ENCODE peak calls at places on chromosome 5, in six cellular contexts. One of them, this sample, is unnamed.

GRCh38 chr5:60634054-60634453 is 65.9 kb downstream of the DEPDC1B start:
- DNase-seq in RWPE1: no peak
- DNase-seq in astrocyte of the cerebellum: no peak
- DNase-seq in prostate gland: no peak
- DNase-seq in H9: no peak
- DNase-seq in WTC11: no peak
- DNase-seq in this sample: no peak

GRCh38 chr5:140243855-140244254 is 59.0 kb downstream of the PFDN1 start:
- DNase-seq in RWPE1: no peak
- DNase-seq in astrocyte of the cerebellum: no peak
- DNase-seq in prostate gland: no peak
- DNase-seq in H9: no peak
- DNase-seq in WTC11: no peak
- DNase-seq in this sample: no peak

GRCh38 chr5:174596429-174596828 is 128.0 kb upstream of the MSX2 start:
- DNase-seq in RWPE1: no peak
- DNase-seq in astrocyte of the cerebellum: no peak
- DNase-seq in prostate gland: no peak
- DNase-seq in H9: no peak
- DNase-seq in WTC11: no peak
- DNase-seq in this sample: no peak

GRCh38 chr5:172994405-172994804 is 10.8 kb downstream of the ATP6V0E1 start:
- DNase-seq in RWPE1: no peak
- DNase-seq in astrocyte of the cerebellum: no peak
- DNase-seq in prostate gland: no peak
- DNase-seq in H9: no peak
- DNase-seq in WTC11: no peak
- DNase-seq in this sample: no peak

GRCh38 chr5:56357426-56357825 is 124.3 kb upstream of the ANKRD55 start:
- DNase-seq in RWPE1: no peak
- DNase-seq in astrocyte of the cerebellum: no peak
- DNase-seq in prostate gland: no peak
- DNase-seq in H9: no peak
- DNase-seq in WTC11: no peak
- DNase-seq in this sample: no peak

GRCh38 chr5:89994266-89994665 is 415.3 kb downstream of the CETN3 start:
- DNase-seq in RWPE1: no peak
- DNase-seq in astrocyte of the cerebellum: no peak
- DNase-seq in prostate gland: no peak
- DNase-seq in H9: no peak
- DNase-seq in WTC11: no peak
- DNase-seq in this sample: no peak

GRCh38 chr5:17203329-17204132 is 13.9 kb upstream of the BASP1 start:
- DNase-seq in RWPE1: peak; percentile 73
- DNase-seq in astrocyte of the cerebellum: peak; percentile 66
- DNase-seq in prostate gland: peak; percentile 25
- DNase-seq in H9: peak; percentile 40
- DNase-seq in WTC11: no peak
- DNase-seq in this sample: peak; percentile 77

GRCh38 chr5:61280205-61280604 is 51.9 kb upstream of the ZSWIM6 start:
- DNase-seq in RWPE1: peak; percentile 88
- DNase-seq in astrocyte of the cerebellum: no peak
- DNase-seq in prostate gland: no peak
- DNase-seq in H9: no peak
- DNase-seq in WTC11: no peak
- DNase-seq in this sample: peak; percentile 92

GRCh38 chr5:103217101-103217500 is 41.5 kb upstream of the MACIR start:
- DNase-seq in RWPE1: no peak
- DNase-seq in astrocyte of the cerebellum: no peak
- DNase-seq in prostate gland: no peak
- DNase-seq in H9: no peak
- DNase-seq in WTC11: no peak
- DNase-seq in this sample: no peak

GRCh38 chr5:141811287-141812155 is 66.7 kb downstream of the PCDH1 start:
- DNase-seq in RWPE1: peak; percentile 76
- DNase-seq in astrocyte of the cerebellum: no peak
- DNase-seq in prostate gland: no peak
- DNase-seq in H9: peak; percentile 82
- DNase-seq in WTC11: peak; percentile 80
- DNase-seq in this sample: peak; percentile 32

GRCh38 chr5:172420215-172420934 is 34.0 kb downstream of the SH3PXD2B start:
- DNase-seq in RWPE1: peak; percentile 100
- DNase-seq in astrocyte of the cerebellum: peak; percentile 96
- DNase-seq in prostate gland: peak; percentile 74
- DNase-seq in H9: peak; percentile 70
- DNase-seq in WTC11: peak; percentile 62
- DNase-seq in this sample: peak; percentile 100

GRCh38 chr5:53871050-53871449 is 310.6 kb downstream of the NDUFS4 start:
- DNase-seq in RWPE1: no peak
- DNase-seq in astrocyte of the cerebellum: no peak
- DNase-seq in prostate gland: no peak
- DNase-seq in H9: no peak
- DNase-seq in WTC11: no peak
- DNase-seq in this sample: peak; percentile 13

GRCh38 chr5:53871772-53872171 is 311.3 kb downstream of the NDUFS4 start:
- DNase-seq in RWPE1: no peak
- DNase-seq in astrocyte of the cerebellum: no peak
- DNase-seq in prostate gland: no peak
- DNase-seq in H9: no peak
- DNase-seq in WTC11: no peak
- DNase-seq in this sample: no peak

GRCh38 chr5:53877243-53877642 is 316.8 kb downstream of the NDUFS4 start:
- DNase-seq in RWPE1: no peak
- DNase-seq in astrocyte of the cerebellum: peak; percentile 5
- DNase-seq in prostate gland: no peak
- DNase-seq in H9: no peak
- DNase-seq in WTC11: no peak
- DNase-seq in this sample: peak; percentile 32

GRCh38 chr5:53878015-53878414 is 317.6 kb downstream of the NDUFS4 start:
- DNase-seq in RWPE1: no peak
- DNase-seq in astrocyte of the cerebellum: no peak
- DNase-seq in prostate gland: no peak
- DNase-seq in H9: no peak
- DNase-seq in WTC11: no peak
- DNase-seq in this sample: no peak

GRCh38 chr5:53874409-53874808 is 314.0 kb downstream of the NDUFS4 start:
- DNase-seq in RWPE1: peak; percentile 53
- DNase-seq in astrocyte of the cerebellum: peak; percentile 1
- DNase-seq in prostate gland: no peak
- DNase-seq in H9: peak; percentile 44
- DNase-seq in WTC11: peak; percentile 35
- DNase-seq in this sample: peak; percentile 43
- TF ChIP-seq CTCF in RWPE1: no peak
- TF ChIP-seq CTCF in astrocyte of the cerebellum: no peak
- TF ChIP-seq CTCF in prostate gland: no peak
- TF ChIP-seq CTCF in H9: peak; percentile 49
- TF ChIP-seq CTCF in WTC11: no peak
- TF ChIP-seq CTCF in this sample: no peak

DNA sequence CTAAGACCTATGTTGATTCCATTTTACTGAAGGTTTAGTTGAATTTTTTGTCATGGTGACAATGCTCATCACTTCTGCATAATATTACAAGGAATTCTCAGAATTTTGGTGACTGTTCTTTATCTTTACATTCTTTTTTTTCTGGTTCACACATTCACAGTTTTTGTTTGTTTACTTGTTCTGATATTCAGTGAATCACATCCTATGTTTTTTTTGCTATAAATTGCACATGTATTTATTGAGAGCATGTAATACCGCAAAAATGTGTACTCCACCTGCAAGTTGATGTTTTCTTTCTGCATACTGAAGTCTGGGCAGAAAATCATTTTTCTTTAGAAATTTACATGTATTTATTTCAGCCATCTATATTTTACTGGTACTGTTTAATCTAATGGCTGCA is 261.9 kb upstream of the CDH10 start:
- DNase-seq in RWPE1: no peak
- DNase-seq in astrocyte of the cerebellum: no peak
- DNase-seq in prostate gland: no peak
- DNase-seq in H9: no peak
- DNase-seq in WTC11: no peak
- DNase-seq in this sample: peak; percentile 13
- TF ChIP-seq CTCF in RWPE1: no peak
- TF ChIP-seq CTCF in astrocyte of the cerebellum: no peak
- TF ChIP-seq CTCF in prostate gland: no peak
- TF ChIP-seq CTCF in H9: no peak
- TF ChIP-seq CTCF in WTC11: no peak
- TF ChIP-seq CTCF in this sample: no peak

DNA sequence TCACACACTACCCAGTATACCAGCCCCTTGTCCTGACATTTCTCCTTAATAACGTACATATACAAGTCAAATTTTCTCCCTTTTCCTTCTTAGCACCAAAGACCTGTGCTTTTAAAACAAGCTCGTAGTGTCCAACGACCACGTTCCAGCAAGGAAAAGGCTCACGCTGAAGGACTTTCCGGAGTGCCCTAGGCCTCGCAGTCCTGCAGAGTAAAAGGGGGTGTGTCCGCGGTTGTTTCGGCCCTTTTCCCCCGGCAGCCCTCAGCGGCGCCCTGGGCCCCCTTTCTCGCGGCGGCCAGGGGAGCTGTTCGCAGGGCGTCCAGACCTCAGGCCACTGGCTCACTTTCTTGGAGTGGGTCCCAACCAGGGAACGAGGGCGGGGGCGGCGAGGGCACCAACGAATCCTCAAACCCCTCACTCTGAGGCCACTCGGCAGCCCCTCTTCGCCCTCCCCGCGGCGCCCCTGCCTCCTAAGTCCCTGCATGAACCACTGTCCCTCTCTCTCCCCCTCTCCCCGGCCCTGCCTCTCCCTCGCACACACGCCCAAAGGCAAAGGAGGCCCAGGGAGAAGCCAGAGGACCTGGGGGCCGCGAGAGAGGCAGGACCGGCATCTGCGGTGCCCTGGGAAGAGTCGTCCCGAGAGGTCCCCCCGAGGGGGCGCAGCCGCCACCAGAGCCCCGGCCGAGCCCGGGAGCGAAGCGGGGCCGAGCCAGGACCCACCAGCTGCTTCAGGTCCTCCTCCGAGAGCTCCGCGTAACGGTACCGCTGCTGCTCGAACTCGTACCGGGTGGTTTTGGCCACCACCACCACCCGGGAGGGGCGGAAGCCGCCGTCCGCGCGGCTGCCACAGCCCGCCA is 718 bp downstream of the NADK2 start:
- DNase-seq in RWPE1: peak; percentile 60
- DNase-seq in astrocyte of the cerebellum: no peak
- DNase-seq in prostate gland: peak; percentile 49
- DNase-seq in H9: peak; percentile 69
- DNase-seq in WTC11: peak; percentile 70
- DNase-seq in this sample: peak; percentile 63
- TF ChIP-seq CTCF in RWPE1: no peak
- TF ChIP-seq CTCF in astrocyte of the cerebellum: peak; percentile 4
- TF ChIP-seq CTCF in prostate gland: no peak
- TF ChIP-seq CTCF in H9: no peak
- TF ChIP-seq CTCF in WTC11: no peak
- TF ChIP-seq CTCF in this sample: no peak

GRCh38 chr5:132837868-132838267 is 7.4 kb upstream of the SHROOM1 start:
- DNase-seq in RWPE1: no peak
- DNase-seq in astrocyte of the cerebellum: no peak
- DNase-seq in prostate gland: peak; percentile 64
- DNase-seq in H9: no peak
- DNase-seq in WTC11: no peak
- DNase-seq in this sample: no peak

GRCh38 chr5:132840896-132841818 is 10.7 kb upstream of the SHROOM1 start:
- DNase-seq in RWPE1: no peak
- DNase-seq in astrocyte of the cerebellum: no peak
- DNase-seq in prostate gland: no peak
- DNase-seq in H9: no peak
- DNase-seq in WTC11: no peak
- DNase-seq in this sample: peak; percentile 98

GRCh38 chr5:132838516-132839282 is 8.3 kb upstream of the SHROOM1 start:
- DNase-seq in RWPE1: no peak
- DNase-seq in astrocyte of the cerebellum: no peak
- DNase-seq in prostate gland: no peak
- DNase-seq in H9: no peak
- DNase-seq in WTC11: no peak
- DNase-seq in this sample: no peak

GRCh38 chr5:132840313-132840712 is 9.9 kb upstream of the SHROOM1 start:
- DNase-seq in RWPE1: no peak
- DNase-seq in astrocyte of the cerebellum: no peak
- DNase-seq in prostate gland: no peak
- DNase-seq in H9: no peak
- DNase-seq in WTC11: no peak
- DNase-seq in this sample: no peak

GRCh38 chr5:132839426-132840301 is 9.2 kb upstream of the SHROOM1 start:
- DNase-seq in RWPE1: peak; percentile 45
- DNase-seq in astrocyte of the cerebellum: peak; percentile 36
- DNase-seq in prostate gland: peak; percentile 65
- DNase-seq in H9: no peak
- DNase-seq in WTC11: no peak
- DNase-seq in this sample: peak; percentile 89
- TF ChIP-seq CTCF in RWPE1: no peak
- TF ChIP-seq CTCF in astrocyte of the cerebellum: no peak
- TF ChIP-seq CTCF in prostate gland: no peak
- TF ChIP-seq CTCF in H9: no peak
- TF ChIP-seq CTCF in WTC11: no peak
- TF ChIP-seq CTCF in this sample: no peak

DNA sequence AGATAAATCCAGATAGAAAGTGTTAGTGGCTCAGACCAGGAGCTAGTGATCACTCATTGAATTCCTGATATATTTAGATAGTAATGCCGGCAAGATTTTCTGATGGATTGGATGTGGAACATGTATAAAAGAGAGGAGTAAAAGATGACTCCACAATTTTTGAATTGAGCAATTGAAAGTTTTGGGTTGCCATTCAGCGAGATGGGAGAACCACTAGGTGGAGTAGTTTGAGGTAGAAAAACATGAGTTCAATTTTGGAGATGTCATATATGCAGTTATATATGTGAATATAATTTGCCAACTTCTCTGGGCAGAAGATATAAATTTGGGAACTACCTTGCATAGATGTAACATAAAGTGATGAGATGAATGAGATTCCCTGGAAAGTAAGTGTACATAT is 502.5 kb upstream of the SEMA6A start:
- DNase-seq in RWPE1: no peak
- DNase-seq in astrocyte of the cerebellum: no peak
- DNase-seq in prostate gland: no peak
- DNase-seq in H9: no peak
- DNase-seq in WTC11: no peak
- DNase-seq in this sample: peak; percentile 51
- TF ChIP-seq CTCF in RWPE1: peak; percentile 23
- TF ChIP-seq CTCF in astrocyte of the cerebellum: peak; percentile 42
- TF ChIP-seq CTCF in prostate gland: no peak
- TF ChIP-seq CTCF in H9: peak; percentile 73
- TF ChIP-seq CTCF in WTC11: no peak
- TF ChIP-seq CTCF in this sample: peak; percentile 53

GRCh38 chr5:91219803-91220371 is 163.2 kb downstream of the ARRDC3 start:
- DNase-seq in RWPE1: no peak
- DNase-seq in astrocyte of the cerebellum: peak; percentile 5
- DNase-seq in prostate gland: no peak
- DNase-seq in H9: no peak
- DNase-seq in WTC11: no peak
- DNase-seq in this sample: peak; percentile 22
- TF ChIP-seq CTCF in RWPE1: no peak
- TF ChIP-seq CTCF in astrocyte of the cerebellum: peak; percentile 40
- TF ChIP-seq CTCF in prostate gland: no peak
- TF ChIP-seq CTCF in H9: peak; percentile 65
- TF ChIP-seq CTCF in WTC11: peak; percentile 15
- TF ChIP-seq CTCF in this sample: no peak

This sample was measured in MCF 10A.